ENCODE peak calls at places on chromosomes 13 and 19, in five cellular contexts. One of them, this sample, is unnamed.
A peak's percentile ranks its signal among the peaks of the same experiment; 100 is the strongest.

GRCh38 chr19:2888739-2889224 is 11.9 kb upstream of the ZNF57 start:
- DNase-seq in COR-L47: no peak
- DNase-seq in T-helper 1 cell: peak; percentile 58
- DNase-seq in activated CD4-positive, alpha-beta T cell treated with anti-CD3 and anti-CD28 coated beads, Interleukin-2, amount 50 U/mL, for 48 hours: peak; percentile 58
- DNase-seq in NCI-H146: peak; percentile 95
- DNase-seq in this sample: no peak

GRCh38 chr13:76035711-76036110 is 399.6 kb downstream of the LMO7 start:
- DNase-seq in T-helper 1 cell: no peak
- DNase-seq in activated CD4-positive, alpha-beta T cell treated with anti-CD3 and anti-CD28 coated beads, Interleukin-2, amount 50 U/mL, for 48 hours: no peak
- DNase-seq in NCI-H146: no peak
- DNase-seq in COR-L47: no peak
- DNase-seq in this sample: no peak

GRCh38 chr19:17294051-17294891 is 9.0 kb downstream of the ABHD8 start:
- DNase-seq in T-helper 1 cell: peak; percentile 35
- DNase-seq in activated CD4-positive, alpha-beta T cell treated with anti-CD3 and anti-CD28 coated beads, Interleukin-2, amount 50 U/mL, for 48 hours: peak; percentile 73
- DNase-seq in COR-L47: peak; percentile 6
- DNase-seq in NCI-H146: peak; percentile 14
- DNase-seq in this sample: peak; percentile 77

GRCh38 chr19:4519521-4520277 is 1.4 kb upstream of the PLIN4 start:
- DNase-seq in NCI-H146: no peak
- DNase-seq in COR-L47: no peak
- DNase-seq in T-helper 1 cell: no peak
- DNase-seq in activated CD4-positive, alpha-beta T cell treated with anti-CD3 and anti-CD28 coated beads, Interleukin-2, amount 50 U/mL, for 48 hours: no peak
- DNase-seq in this sample: no peak

GRCh38 chr19:2391118-2391725 is 31.2 kb downstream of the TMPRSS9 start:
- DNase-seq in T-helper 1 cell: peak; percentile 33
- DNase-seq in activated CD4-positive, alpha-beta T cell treated with anti-CD3 and anti-CD28 coated beads, Interleukin-2, amount 50 U/mL, for 48 hours: peak; percentile 38
- DNase-seq in NCI-H146: peak; percentile 55
- DNase-seq in COR-L47: peak; percentile 57
- DNase-seq in this sample: peak; percentile 74

GRCh38 chr19:38737921-38738731 is 6.1 kb downstream of the CAPN12 start:
- DNase-seq in COR-L47: no peak
- DNase-seq in T-helper 1 cell: no peak
- DNase-seq in NCI-H146: no peak
- DNase-seq in activated CD4-positive, alpha-beta T cell treated with anti-CD3 and anti-CD28 coated beads, Interleukin-2, amount 50 U/mL, for 48 hours: no peak
- DNase-seq in this sample: no peak

GRCh38 chr13:114111577-114111976 is 20.8 kb downstream of the RASA3 start:
- DNase-seq in activated CD4-positive, alpha-beta T cell treated with anti-CD3 and anti-CD28 coated beads, Interleukin-2, amount 50 U/mL, for 48 hours: peak; percentile 50
- DNase-seq in COR-L47: no peak
- DNase-seq in NCI-H146: no peak
- DNase-seq in T-helper 1 cell: no peak
- DNase-seq in this sample: no peak

GRCh38 chr19:52936151-52936957 is 13.1 kb upstream of the ZNF888 start:
- DNase-seq in NCI-H146: no peak
- DNase-seq in COR-L47: no peak
- DNase-seq in T-helper 1 cell: no peak
- DNase-seq in activated CD4-positive, alpha-beta T cell treated with anti-CD3 and anti-CD28 coated beads, Interleukin-2, amount 50 U/mL, for 48 hours: no peak
- DNase-seq in this sample: no peak